ENCODE peak calls at places on chromosomes 7 and 10, in nine cellular contexts. K, C, D, X, A, O, F, Y and Q are unnamed samples.
A peak's percentile ranks its signal among the peaks of the same experiment; 100 is the strongest.

GRCh38 chr7:133436014-133436428 is 183.1 kb downstream of the EXOC4 start:
- DNase-seq in K (no peak), F (no peak), Y (peak; percentile 86), C (no peak), D (no peak), O (no peak), X (no peak), A (no peak), Q (no peak)

GRCh38 chr7:134850048-134850447 is 70.6 kb downstream of the CALD1 start:
- DNase-seq in C (no peak), F (no peak), X (no peak), O (peak; percentile 35), Y (peak; percentile 53), D (no peak), K (no peak), A (no peak), Q (no peak)

GRCh38 chr7:83562960-83563359 is 86.0 kb downstream of the SEMA3E start:
- DNase-seq in D (no peak), C (no peak), X (no peak), Y (no peak), F (no peak), O (no peak), K (no peak), A (no peak), Q (no peak)

GRCh38 chr7:3168869-3169268 is 125.2 kb upstream of the CARD11 start:
- DNase-seq in K (no peak), Y (no peak), X (no peak), C (no peak), F (no peak), D (no peak), A (no peak), O (no peak), Q (no peak)

GRCh38 chr7:105353752-105354328 is 34.9 kb downstream of the SRPK2 start:
- DNase-seq in O (no peak), C (no peak), D (no peak), A (no peak), K (no peak), Y (peak; percentile 56), F (no peak), X (no peak), Q (no peak)

GRCh38 chr7:138962561-138963270 is 18.5 kb downstream of the KIAA1549 start:
- DNase-seq in A (no peak), O (no peak), X (no peak), Y (no peak), K (no peak), F (no peak), D (no peak), C (no peak), Q (no peak)

GRCh38 chr7:80929619-80930018 is 10.8 kb upstream of the SEMA3C start:
- DNase-seq in A (no peak), D (no peak), X (no peak), F (no peak), C (no peak), K (no peak), O (no peak), Y (no peak), Q (no peak)

GRCh38 chr10:91883549-91884542 is 25.4 kb downstream of the FGFBP3 start:
- DNase-seq in O (peak; percentile 78), X (no peak), D (no peak), K (no peak), Y (peak; percentile 51), A (no peak), F (no peak), C (no peak), Q (no peak)

GRCh38 chr7:155069992-155070827 is at the start of gene HTR5A:
- DNase-seq in K (peak; percentile 90), F (no peak), D (peak; percentile 46), Y (peak; percentile 83), O (peak; percentile 63), X (peak; percentile 59), C (peak; percentile 48), A (peak; percentile 81), Q (peak; percentile 66)

GRCh38 chr7:5435291-5436002 is 11.8 kb upstream of the TNRC18 start:
- DNase-seq in F (no peak), A (no peak), Y (no peak), C (no peak), O (no peak), X (no peak), K (no peak), D (no peak), Q (no peak)

GRCh38 chr7:22680482-22680901 is 46.5 kb upstream of the IL6 start:
- DNase-seq in O (no peak), K (peak; percentile 35), A (no peak), D (no peak), Y (no peak), C (no peak), X (no peak), F (no peak), Q (no peak)

GRCh38 chr10:26374426-26374825 is 63.7 kb upstream of the APBB1IP start:
- DNase-seq in O (no peak), F (no peak), C (no peak), Y (no peak), A (no peak), D (no peak), K (no peak), X (no peak), Q (no peak)

GRCh38 chr7:94087664-94088352 is 83.7 kb upstream of the BET1 start:
- DNase-seq in F (peak; percentile 54), C (no peak), D (peak; percentile 35), Y (peak; percentile 79), K (peak; percentile 70), X (no peak), O (peak; percentile 84), A (peak; percentile 20), Q (peak; percentile 60)

GRCh38 chr10:3877092-3878000 is 92.3 kb upstream of the KLF6 start:
- DNase-seq in D (no peak), O (no peak), Y (no peak), X (no peak), K (no peak), A (no peak), F (no peak), C (no peak), Q (no peak)

GRCh38 chr10:109875828-109876821 is 47.2 kb downstream of the XPNPEP1 start:
- DNase-seq in X (no peak), F (no peak), Y (no peak), C (no peak), K (no peak), O (no peak), D (no peak), A (no peak), Q (no peak)

GRCh38 chr10:11610855-11611247 is 599 bp downstream of the USP6NL start:
- DNase-seq in K (peak; percentile 34), O (peak; percentile 48), D (no peak), C (no peak), F (no peak), Y (peak; percentile 48), X (no peak), A (peak; percentile 37), Q (no peak)

GRCh38 chr10:74114041-74114448 is 36.6 kb downstream of the AP3M1 start:
- DNase-seq in O (no peak), K (no peak), Y (no peak), A (no peak), X (no peak), C (no peak), D (no peak), F (no peak), Q (no peak)

GRCh38 chr7:107387077-107387476 is 82.8 kb upstream of the GPR22 start:
- DNase-seq in D (no peak), F (no peak), X (no peak), O (no peak), K (no peak), Y (peak; percentile 50), C (no peak), A (no peak), Q (no peak)

GRCh38 chr10:1370298-1370697 is 314.1 kb downstream of the WDR37 start:
- DNase-seq in O (no peak), C (no peak), X (no peak), K (no peak), D (no peak), F (no peak), Y (no peak), A (no peak), Q (no peak)

GRCh38 chr7:31079126-31079918 is 27.2 kb downstream of the ADCYAP1R1 start:
- DNase-seq in F (no peak), Y (no peak), A (no peak), K (no peak), X (no peak), C (no peak), O (no peak), D (no peak), Q (no peak)

GRCh38 chr10:98097611-98098010 is 36.8 kb upstream of the R3HCC1L start:
- DNase-seq in X (no peak), F (no peak), K (no peak), A (no peak), Y (no peak), O (peak; percentile 49), C (no peak), D (no peak), Q (no peak)

GRCh38 chr7:37943905-37944736 is 23.7 kb downstream of the EPDR1 start:
- DNase-seq in X (no peak), O (no peak), A (no peak), K (no peak), D (no peak), C (no peak), F (no peak), Y (no peak), Q (no peak)

GRCh38 chr10:102537948-102538347 is 34.2 kb downstream of the SUFU start:
- DNase-seq in K (no peak), X (no peak), A (no peak), Y (no peak), D (no peak), O (no peak), C (no peak), F (no peak), Q (no peak)

GRCh38 chr7:159066816-159067601 is 77.7 kb downstream of the VIPR2 start:
- DNase-seq in C (no peak), A (no peak), Y (no peak), D (no peak), F (no peak), K (no peak), X (no peak), O (no peak), Q (no peak)

GRCh38 chr7:26681819-26682418 is 182.5 kb downstream of the SKAP2 start:
- DNase-seq in D (no peak), F (no peak), K (no peak), Y (peak; percentile 53), X (no peak), A (no peak), O (peak; percentile 77), C (no peak), Q (peak; percentile 12)

GRCh38 chr7:142012825-142013506 is 17.3 kb downstream of the MGAM start:
- DNase-seq in A (no peak), K (no peak), X (no peak), C (no peak), O (no peak), D (no peak), F (no peak), Y (no peak), Q (no peak)

GRCh38 chr7:85554294-85554877 is 367.5 kb upstream of the SEMA3D start:
- DNase-seq in D (no peak), C (no peak), F (peak; percentile 50), Y (peak; percentile 80), K (no peak), A (no peak), O (peak; percentile 88), X (no peak), Q (no peak)

GRCh38 chr7:156123362-156123761 is 311.1 kb upstream of the SHH start:
- DNase-seq in D (no peak), K (no peak), X (no peak), A (no peak), C (no peak), Y (no peak), F (no peak), O (no peak), Q (no peak)

GRCh38 chr10:124748206-124748605 is 4.0 kb upstream of the FAM53B start:
- DNase-seq in K (no peak), C (no peak), D (no peak), A (no peak), Y (no peak), F (no peak), X (no peak), O (no peak), Q (no peak)

GRCh38 chr10:72303424-72304128 is 29.9 kb downstream of the DDIT4 start:
- DNase-seq in F (no peak), C (no peak), Y (no peak), D (no peak), A (no peak), X (no peak), O (no peak), K (no peak), Q (no peak)

GRCh38 chr10:71213761-71214440 is 1.5 kb downstream of the UNC5B start:
- DNase-seq in O (peak; percentile 65), Y (peak; percentile 56), D (no peak), F (no peak), C (no peak), A (no peak), K (no peak), X (no peak), Q (no peak)